ENCODE peak calls at places on chromosomes 3 and 15, in five cellular contexts. V, T, Q, O and S are unnamed samples. For H3K4me1, the result is how much of the 10 kb centered on the place peaks cover.

GRCh38 chr15:95292790-95293450 is 1037.6 kb upstream of the NR2F2 start:
- DNase-seq in Q (peak), V (no peak), T (no peak), O (no peak), S (no peak)

GRCh38 chr15:33908396-33908795 is 59.9 kb upstream of the CHRM5 start:
- DNase-seq in O (no peak), V (no peak), T (no peak), Q (no peak), S (no peak)

GRCh38 chr15:100189849-100190248 is 151.9 kb downstream of the ADAMTS17 start:
- DNase-seq in Q (no peak), V (no peak), T (no peak), O (no peak), S (peak)

GRCh38 chr3:179029096-179029495 is 42.5 kb downstream of the ZMAT3 start:
- DNase-seq in T (no peak), V (no peak), O (no peak), Q (no peak), S (no peak)

GRCh38 chr15:85004551-85004950 is 22.9 kb downstream of the PDE8A start:
- DNase-seq in T (no peak), O (no peak), V (no peak), Q (no peak), S (no peak)

GRCh38 chr15:46343527-46343926 is 708.7 kb downstream of the SQOR start:
- DNase-seq in V (no peak), O (no peak), T (no peak), Q (no peak), S (no peak)

GRCh38 chr3:192986399-192986798 is 68.7 kb upstream of the MB21D2 start:
- DNase-seq in V (no peak), T (no peak), Q (no peak), O (no peak), S (no peak)

GRCh38 chr3:49703956-49704355 is 14.6 kb downstream of the RNF123 start:
- DNase-seq in V (no peak), T (no peak), Q (no peak), O (no peak), S (no peak)

GRCh38 chr3:38579551-38580449 is 69.7 kb downstream of the SCN5A start:
- DNase-seq in V (no peak), O (no peak), Q (peak), T (peak), S (peak)

GRCh38 chr3:145191543-145191942 is 969.4 kb downstream of the PLOD2 start:
- DNase-seq in Q (no peak), O (no peak), V (no peak), T (no peak), S (no peak)

GRCh38 chr3:46483799-46484198 is 14.0 kb upstream of the RTP3 start:
- DNase-seq in O (peak), T (no peak), V (no peak), Q (no peak), S (no peak)

GRCh38 chr15:29674661-29675533 is 147.4 kb downstream of the TJP1 start:
- DNase-seq in V (peak), O (peak), Q (peak), T (no peak), S (no peak)

GRCh38 chr3:101128786-101129185 is 135.6 kb upstream of the ABI3BP start:
- DNase-seq in Q (peak), V (no peak), T (no peak), O (no peak), S (no peak)

GRCh38 chr15:95718441-95718840 is 612.1 kb upstream of the NR2F2 start:
- DNase-seq in Q (no peak), V (peak), T (no peak), O (no peak), S (no peak)

GRCh38 chr3:115822572-115822971 is 199.3 kb downstream of the GAP43 start:
- DNase-seq in V (no peak), O (no peak), Q (no peak), T (no peak), S (no peak)

GRCh38 chr3:183149915-183150825 is 12.4 kb downstream of the LAMP3 start:
- DNase-seq in V (no peak), O (no peak), T (no peak), Q (no peak), S (no peak)

GRCh38 chr15:80275946-80276345 is 23.9 kb upstream of the CTXND1 start:
- DNase-seq in Q (no peak), O (no peak), V (no peak), T (no peak), S (no peak)

GRCh38 chr3:30286811-30287210 is 319.6 kb upstream of the TGFBR2 start:
- DNase-seq in T (no peak), O (no peak), Q (no peak), V (no peak), S (no peak)

GRCh38 chr15:29665441-29665985 is 156.8 kb downstream of the TJP1 start:
- DNase-seq in Q (no peak), V (no peak), T (no peak), O (no peak), S (no peak)

GRCh38 chr3:31265646-31266423 is 266.9 kb upstream of the STT3B start:
- DNase-seq in T (no peak), V (no peak), O (no peak), Q (no peak), S (no peak)

GRCh38 chr15:62691008-62691407 is 351.5 kb upstream of the TPM1 start:
- DNase-seq in O (no peak), Q (no peak), V (no peak), T (no peak), S (no peak)

GRCh38 chr3:188531210-188531609 is 377.3 kb downstream of the LPP start:
- DNase-seq in V (no peak), O (no peak), Q (no peak), T (no peak), S (no peak)

GRCh38 chr3:89682556-89682955 is 575.1 kb downstream of the EPHA3 start:
- DNase-seq in T (no peak), V (no peak), Q (no peak), O (no peak), S (no peak)

GRCh38 chr3:56775356-56775914 is 26.3 kb downstream of the ARHGEF3 start:
- DNase-seq in T (no peak), V (no peak), Q (no peak), O (no peak), S (no peak)

GRCh38 chr3:187000711-187001151 is 70.4 kb downstream of the ST6GAL1 start:
- DNase-seq in O (no peak), Q (no peak), T (no peak), V (no peak), S (no peak)

GRCh38 chr3:186413615-186414415 is 51.8 kb upstream of the DGKG start:
- DNase-seq in T (peak), Q (peak), O (peak), V (peak), S (peak)

GRCh38 chr3:172090035-172090434 is 50.7 kb downstream of the FNDC3B start:
- DNase-seq in V (no peak), Q (no peak), O (no peak), T (no peak), S (no peak)

GRCh38 chr3:172087827-172088580 is 48.6 kb downstream of the FNDC3B start:
- DNase-seq in Q (no peak), T (no peak), O (no peak), V (no peak), S (no peak)

GRCh38 chr3:172087198-172087597 is 47.8 kb downstream of the FNDC3B start:
- DNase-seq in O (no peak), T (no peak), V (no peak), Q (no peak), S (no peak)

GRCh38 chr3:172086071-172086470 is 46.7 kb downstream of the FNDC3B start:
- DNase-seq in O (no peak), Q (no peak), T (no peak), V (no peak), S (no peak)

DNA sequence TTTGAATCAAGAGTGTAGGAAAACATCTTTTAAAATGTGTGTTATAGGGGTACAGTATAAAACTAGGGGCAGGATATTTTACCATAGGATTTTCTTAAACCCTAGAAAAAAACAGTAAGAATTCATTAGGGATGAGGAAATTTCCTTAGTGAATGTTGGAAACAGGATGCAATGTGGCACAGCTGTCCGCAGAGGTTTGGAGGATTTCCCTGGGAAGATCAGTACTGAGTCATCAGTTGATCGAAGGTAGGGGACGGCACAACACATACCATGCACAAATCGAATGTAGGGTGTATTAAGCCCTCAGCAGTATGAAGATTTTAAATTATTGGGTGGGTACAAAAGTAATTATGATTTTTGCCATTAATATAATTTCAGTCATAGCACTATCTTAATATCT is 49.9 kb downstream of the FNDC3B start:
- DNase-seq in Q (no peak), T (no peak), V (no peak), O (no peak), S (no peak)
- H3K4me1 ChIP-seq in Q (half or more), T (under half), V (under half), O (under half), S (under half)

GRCh38 chr15:67544475-67544874 is 2.0 kb downstream of the MAP2K5 start:
- DNase-seq in V (no peak), Q (no peak), T (no peak), O (no peak), S (no peak)

GRCh38 chr15:67542192-67542461 is 376 bp upstream of the MAP2K5 start:
- DNase-seq in O (no peak), Q (no peak), T (no peak), V (no peak), S (no peak)

GRCh38 chr15:67545864-67546263 is 3.4 kb downstream of the MAP2K5 start:
- DNase-seq in O (no peak), T (peak), V (no peak), Q (no peak), S (no peak)

GRCh38 chr15:67543348-67543718 is 830 bp downstream of the MAP2K5 start:
- DNase-seq in Q (no peak), T (no peak), O (peak), V (no peak), S (peak)

GRCh38 chr15:67542462-67543347 is at the start of gene MAP2K5:
- DNase-seq in T (peak), V (peak), Q (peak), O (peak), S (peak)
- TF ChIP-seq POLR2A in T (no peak), V (peak), Q (no peak), O (peak), S (peak)

GRCh38 chr15:73870700-73871408 is 2.5 kb upstream of the TBC1D21 start:
- DNase-seq in Q (peak), O (peak), T (no peak), V (peak), S (peak)
- TF ChIP-seq CTCF in Q (no peak), O (no peak), T (no peak), V (no peak), S (no peak)

DNA sequence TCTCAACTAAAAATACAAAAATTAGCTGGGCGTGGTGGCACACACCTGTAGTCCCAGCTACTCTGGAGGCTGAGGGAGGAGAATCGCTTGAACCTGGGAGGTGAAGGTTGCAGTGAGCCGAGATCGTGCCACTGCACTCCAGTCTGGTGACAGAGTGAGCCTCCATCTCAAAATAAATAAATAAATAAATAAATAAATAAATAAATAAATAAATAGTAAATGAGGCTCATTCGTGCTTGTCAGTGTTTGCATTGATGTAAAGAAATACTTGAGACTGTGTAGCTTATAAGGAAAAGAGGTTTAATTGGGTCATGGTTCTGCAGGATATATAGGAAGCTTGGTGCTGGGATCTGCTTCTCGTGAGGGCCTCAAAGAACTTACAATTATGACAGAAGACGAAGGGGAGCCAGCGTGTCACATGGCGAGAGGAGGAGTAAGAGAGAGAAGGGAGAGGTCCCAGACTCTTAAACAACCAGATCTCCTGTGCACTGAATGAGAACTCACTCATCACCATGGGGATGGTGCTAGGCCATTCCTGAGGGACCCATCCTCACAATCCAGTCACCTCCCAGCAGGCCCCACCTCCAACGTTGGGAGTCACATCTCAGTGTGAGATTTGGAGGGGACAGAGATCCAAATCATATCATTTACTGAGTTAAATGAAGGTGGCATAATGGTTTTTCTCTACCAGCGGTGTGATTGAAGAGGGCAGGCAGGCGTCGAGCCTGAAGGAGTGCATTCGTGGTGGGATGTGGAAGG is 104.5 kb downstream of the FNDC3B start:
- DNase-seq in Q (no peak), O (no peak), T (no peak), V (no peak), S (no peak)
- H3K4me1 ChIP-seq in Q (half or more), O (under half), T (half or more), V (under half), S (under half)

GRCh38 chr3:75118805-75119204 is 504.3 kb upstream of the CNTN3 start:
- DNase-seq in O (no peak), Q (no peak), T (no peak), V (no peak), S (no peak)

DNA sequence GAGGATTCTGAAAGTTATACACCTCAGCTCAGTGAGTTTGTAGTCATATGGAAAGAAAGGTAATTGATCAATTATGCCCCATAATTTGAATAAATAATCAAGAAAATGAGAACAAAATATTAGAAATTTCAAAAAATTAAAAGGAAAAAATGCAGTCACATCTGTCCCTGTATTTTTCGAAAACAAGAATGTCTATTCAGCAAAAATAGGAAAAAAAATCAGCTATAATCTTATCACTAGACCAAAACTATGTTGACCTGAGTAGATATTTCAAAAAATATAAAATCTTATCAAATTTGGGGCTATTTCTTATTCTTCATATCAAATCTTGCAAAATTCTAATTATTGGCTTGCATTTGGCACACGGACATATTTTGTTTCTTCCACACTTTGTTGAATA is 501.2 kb upstream of the CNTN3 start:
- DNase-seq in V (no peak), Q (no peak), T (no peak), O (no peak), S (no peak)
- TF ChIP-seq POLR2A in V (no peak), Q (no peak), T (no peak), O (no peak), S (no peak)